ENCODE peak calls at places on chromosomes 11 and 22, in seven cellular contexts. D is GM23248, R is neuronal stem cell, I is A549, V is PC-3, H is mammary epithelial cell, T is OCI-LY7. J is an unnamed sample.

GRCh38 chr11:130677486-130678153 is 229.2 kb downstream of the ADAMTS15 start:
- DNase-seq in H (peak; percentile 83), D (peak; percentile 88), R (no peak), I (peak; percentile 42), V (peak; percentile 57), T (no peak), J (peak; percentile 70)

GRCh38 chr11:111978028-111978771 is 41.1 kb downstream of the DIXDC1 start:
- DNase-seq in I (no peak), R (peak; percentile 57), H (peak; percentile 78), T (no peak), V (peak; percentile 63), D (peak; percentile 88), J (no peak)

GRCh38 chr11:40037005-40037404 is 1422.4 kb downstream of the LRRC4C start:
- DNase-seq in D (no peak), H (no peak), R (no peak), V (no peak), I (no peak), T (no peak), J (no peak)

GRCh38 chr11:76232026-76232665 is 25.8 kb upstream of the WNT11 start:
- DNase-seq in V (no peak), I (no peak), D (no peak), H (no peak), T (peak; percentile 51), R (no peak), J (no peak)

GRCh38 chr11:36367806-36368680 is 72.0 kb downstream of the PRR5L start:
- DNase-seq in V (no peak), D (no peak), I (no peak), R (no peak), T (no peak), H (no peak), J (no peak)

GRCh38 chr11:116970485-116971292 is 127.5 kb downstream of the SIK3 start:
- DNase-seq in D (peak; percentile 39), R (no peak), V (peak; percentile 68), I (no peak), H (peak; percentile 36), T (no peak), J (no peak)

GRCh38 chr11:34468209-34468841 is 29.6 kb downstream of the CAT start:
- DNase-seq in V (peak; percentile 81), H (peak; percentile 19), D (peak; percentile 41), R (no peak), I (peak; percentile 42), T (peak; percentile 23), J (peak; percentile 46)

GRCh38 chr11:61124574-61125309 is 22.5 kb downstream of the CD5 start:
- DNase-seq in R (no peak), I (no peak), T (no peak), H (no peak), D (no peak), V (peak; percentile 65), J (no peak)

GRCh38 chr11:27371490-27371889 is 8.5 kb upstream of the CCDC34 start:
- DNase-seq in D (no peak), T (no peak), I (no peak), V (no peak), R (no peak), H (no peak), J (no peak)

GRCh38 chr11:92342034-92342433 is 117.4 kb downstream of the FAT3 start:
- DNase-seq in T (no peak), H (no peak), V (no peak), D (no peak), I (no peak), R (no peak), J (no peak)

GRCh38 chr11:132605794-132606570 is 926.3 kb downstream of the OPCML start:
- DNase-seq in V (no peak), I (no peak), H (no peak), T (no peak), D (no peak), R (peak; percentile 6), J (no peak)

GRCh38 chr11:76856571-76856970 is 4.1 kb upstream of the ACER3 start:
- DNase-seq in H (no peak), I (no peak), R (no peak), T (no peak), D (no peak), V (no peak), J (no peak)

GRCh38 chr11:110463153-110463552 is 33.4 kb downstream of the FDX1 start:
- DNase-seq in V (peak; percentile 51), D (peak; percentile 63), I (peak; percentile 41), R (peak; percentile 23), T (peak; percentile 20), H (no peak), J (no peak)

GRCh38 chr11:68998390-68998911 is 14.6 kb downstream of the MRGPRF start:
- DNase-seq in V (peak; percentile 25), I (no peak), T (no peak), R (no peak), D (peak; percentile 15), H (no peak), J (no peak)

GRCh38 chr11:83493918-83494317 is 207.8 kb upstream of the CCDC90B start:
- DNase-seq in D (no peak), H (no peak), I (no peak), R (no peak), T (no peak), V (no peak), J (no peak)

GRCh38 chr11:11975201-11976092 is 33.0 kb downstream of the DKK3 start:
- DNase-seq in D (no peak), V (peak; percentile 10), T (no peak), I (no peak), H (no peak), R (no peak), J (no peak)

GRCh38 chr11:76410771-76411423 is 29.8 kb downstream of the GVQW3 start:
- DNase-seq in R (no peak), T (no peak), V (no peak), I (no peak), D (peak; percentile 44), H (no peak), J (no peak)

GRCh38 chr22:37059876-37060449 is 8.4 kb downstream of the KCTD17 start:
- DNase-seq in V (no peak), D (no peak), I (no peak), T (no peak), H (no peak), R (no peak), J (no peak)

GRCh38 chr22:36435516-36436415 is 45.7 kb downstream of the TXN2 start:
- DNase-seq in V (no peak), H (peak; percentile 63), I (no peak), R (no peak), T (no peak), D (no peak), J (peak; percentile 70)

GRCh38 chr22:25282346-25282670 is 62.9 kb downstream of the CRYBB2 start:
- DNase-seq in V (no peak), R (peak; percentile 12), I (no peak), D (no peak), T (no peak), H (no peak), J (no peak)
- H3K4me3 ChIP-seq in V (no peak overlapping the region), R (peak overlapping the region; percentile 86), I (no peak overlapping the region), D (no peak overlapping the region), T (no peak overlapping the region), H (no peak overlapping the region), J (no peak overlapping the region)

DNA sequence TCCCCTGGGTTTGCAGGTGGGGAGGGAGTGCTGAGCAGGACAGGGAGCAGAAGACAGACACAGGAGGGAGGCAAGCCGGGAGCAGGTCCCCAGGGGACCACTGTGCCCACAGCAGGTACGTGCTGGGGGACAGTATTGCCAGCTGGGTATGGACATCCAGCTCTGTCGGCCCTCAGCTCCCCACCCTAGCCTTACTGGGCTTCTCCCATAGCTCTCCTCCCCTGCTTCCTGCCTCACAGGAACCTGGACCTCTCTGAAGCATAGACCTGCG is 9.8 kb downstream of the LRRC74B start:
- DNase-seq in D (no peak), I (no peak), R (no peak), H (no peak), T (no peak), V (no peak), J (no peak)
- H3K4me2 ChIP-seq in D (no peak overlapping the region), I (no peak overlapping the region), R (no peak overlapping the region), H (no peak overlapping the region), T (peak overlapping the region; percentile 46), V (no peak overlapping the region), J (no peak overlapping the region)

GRCh38 chr11:47233989-47234668 is 14.5 kb downstream of the ACP2 start:
- DNase-seq in I (peak; percentile 90), T (peak; percentile 41), V (peak; percentile 87), D (peak; percentile 93), H (peak; percentile 52), R (no peak), J (peak; percentile 89)

GRCh38 chr11:47235163-47235562 is 13.5 kb downstream of the ACP2 start:
- DNase-seq in V (no peak), R (no peak), T (no peak), H (no peak), I (no peak), D (no peak), J (no peak)

GRCh38 chr11:47236482-47236881 is 12.1 kb downstream of the ACP2 start:
- DNase-seq in R (no peak), H (no peak), T (no peak), V (peak; percentile 52), D (peak; percentile 63), I (no peak), J (no peak)

GRCh38 chr11:47233051-47233450 is 15.6 kb downstream of the ACP2 start:
- DNase-seq in D (no peak), T (no peak), V (no peak), R (no peak), I (no peak), H (no peak), J (no peak)

DNA sequence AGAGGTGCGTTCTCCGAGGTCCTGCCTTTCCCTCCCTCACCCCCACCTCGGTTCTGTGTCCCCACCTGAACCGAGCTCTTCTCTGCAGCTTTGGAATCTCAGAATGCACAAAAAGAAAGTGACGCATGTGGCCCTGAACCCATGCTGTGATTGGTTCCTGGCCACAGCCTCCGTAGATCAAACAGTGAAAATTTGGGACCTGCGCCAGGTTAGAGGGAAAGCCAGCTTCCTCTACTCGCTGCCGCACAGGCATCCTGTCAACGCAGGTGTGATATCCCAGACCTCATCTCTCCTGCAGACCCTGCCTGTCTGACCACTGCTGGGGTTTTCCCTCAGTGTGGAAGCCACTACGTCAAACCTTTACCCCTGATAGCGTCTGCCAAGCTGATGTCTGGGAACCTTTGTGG is 13.9 kb downstream of the ACP2 start:
- DNase-seq in D (no peak), T (no peak), H (no peak), I (peak; percentile 84), R (no peak), V (peak; percentile 89), J (no peak)
- H3K4me3 ChIP-seq in D (no peak overlapping the region), T (no peak overlapping the region), H (no peak overlapping the region), I (peak overlapping the region; percentile 21), R (no peak overlapping the region), V (peak overlapping the region; percentile 63), J (peak overlapping the region; percentile 52)

DNA sequence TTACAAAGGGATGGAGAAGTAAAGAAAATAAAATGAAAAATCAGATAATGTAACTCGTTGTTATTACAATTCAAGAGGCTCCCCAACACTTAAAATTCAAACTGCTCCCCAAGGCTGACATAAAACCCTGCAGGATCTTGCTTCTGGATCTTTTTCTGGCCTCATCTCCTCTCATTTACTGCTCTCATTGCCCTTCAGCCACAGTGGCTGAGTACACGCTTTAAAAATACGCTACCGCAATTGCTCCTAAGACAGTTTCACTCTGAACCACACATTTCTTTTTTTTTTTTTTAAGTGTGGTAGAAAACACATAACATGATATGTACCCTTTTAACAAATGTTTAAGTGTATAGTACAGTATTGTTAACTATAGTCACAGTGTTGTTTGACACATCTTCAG is 718.0 kb upstream of the ANO3 start:
- DNase-seq in V (no peak), I (no peak), H (no peak), D (no peak), T (no peak), R (no peak), J (no peak)
- H3K4me2 ChIP-seq in V (no peak overlapping the region), I (no peak overlapping the region), H (no peak overlapping the region), D (no peak overlapping the region), T (no peak overlapping the region), R (no peak overlapping the region), J (no peak overlapping the region)

J was measured in PC-9.